ENCODE peak calls at places on chromosome 4, in eight cellular contexts. T is HCT116, M is K562, D is GM23338, U is HL-60, N is SK-N-SH, A is A549, H is HepG2. B is an unnamed sample.
A peak's percentile ranks its signal among the peaks of the same experiment; 100 is the strongest.

GRCh38 chr4:2047031-2047660 is 12.0 kb upstream of the NAT8L start:
- DNase-seq in U (no peak), A (no peak), D (no peak), T (no peak), H (no peak), M (no peak), N (peak; percentile 51), B (no peak)

GRCh38 chr4:83865417-83866150 is 329.7 kb downstream of the GPAT3 start:
- DNase-seq in A (no peak), M (no peak), T (no peak), D (no peak), N (no peak), H (no peak), U (no peak), B (no peak)

GRCh38 chr4:16785800-16786527 is 112.5 kb downstream of the LDB2 start:
- DNase-seq in U (no peak), D (no peak), N (no peak), T (no peak), A (no peak), H (no peak), M (no peak), B (no peak)

GRCh38 chr4:3623106-3623505 is 90.9 kb upstream of the LRPAP1 start:
- DNase-seq in T (no peak), H (no peak), A (no peak), D (no peak), U (no peak), M (no peak), N (no peak), B (no peak)

GRCh38 chr4:48686369-48686768 is 93.7 kb downstream of the FRYL start:
- DNase-seq in T (no peak), A (no peak), H (no peak), D (no peak), U (no peak), N (peak; percentile 23), M (no peak), B (no peak)

GRCh38 chr4:69060651-69061308 is 35.5 kb upstream of the UGT2B7 start:
- DNase-seq in M (no peak), U (no peak), D (peak; percentile 45), H (no peak), N (no peak), A (peak; percentile 41), T (no peak), B (no peak)

GRCh38 chr4:167956676-167957075 is 135.7 kb upstream of the ANXA10 start:
- DNase-seq in T (no peak), A (no peak), H (no peak), M (no peak), U (no peak), D (no peak), N (no peak), B (no peak)

GRCh38 chr4:41991916-41992767 is 1.8 kb downstream of the SLC30A9 start:
- DNase-seq in A (no peak), M (no peak), T (no peak), N (no peak), H (peak; percentile 25), U (no peak), D (no peak), B (no peak)

GRCh38 chr4:182504440-182504839 is 261.2 kb downstream of the TENM3 start:
- DNase-seq in D (no peak), A (no peak), T (no peak), N (no peak), M (no peak), H (no peak), U (no peak), B (no peak)

GRCh38 chr4:181662383-181662782 is 580.8 kb upstream of the TENM3 start:
- DNase-seq in T (no peak), D (no peak), U (no peak), M (no peak), N (no peak), H (no peak), A (no peak), B (no peak)

GRCh38 chr4:133524369-133524768 is 375.3 kb downstream of the PCDH10 start:
- DNase-seq in A (no peak), U (no peak), M (no peak), H (no peak), N (no peak), D (no peak), T (no peak), B (no peak)

GRCh38 chr4:154528866-154529265 is 21.3 kb downstream of the PLRG1 start:
- DNase-seq in N (no peak), D (no peak), M (no peak), H (no peak), A (no peak), T (no peak), U (no peak), B (no peak)

GRCh38 chr4:6196871-6197270 is 3.5 kb downstream of the JAKMIP1 start:
- DNase-seq in T (no peak), U (no peak), D (no peak), H (no peak), A (no peak), M (no peak), N (no peak), B (no peak)

GRCh38 chr4:14180983-14181601 is 553.6 kb upstream of the BOD1L1 start:
- DNase-seq in D (no peak), N (no peak), M (no peak), H (no peak), T (no peak), A (peak; percentile 82), U (no peak), B (peak; percentile 35)

GRCh38 chr4:82500106-82500738 is 61.6 kb downstream of the TMEM150C start:
- DNase-seq in M (no peak), A (no peak), T (no peak), N (no peak), D (no peak), H (no peak), U (no peak), B (no peak)

GRCh38 chr4:26613242-26613641 is 29.4 kb downstream of the TBC1D19 start:
- DNase-seq in N (no peak), T (no peak), A (no peak), D (no peak), U (no peak), H (no peak), M (no peak), B (no peak)

GRCh38 chr4:96603635-96604034 is 763.7 kb downstream of the PDHA2 start:
- DNase-seq in A (no peak), D (no peak), U (no peak), T (no peak), N (peak; percentile 15), H (no peak), M (no peak), B (no peak)

GRCh38 chr4:20313237-20314030 is 61.7 kb downstream of the SLIT2 start:
- DNase-seq in H (peak; percentile 21), T (peak; percentile 24), N (no peak), M (no peak), U (no peak), D (peak; percentile 85), A (peak; percentile 29), B (no peak)

GRCh38 chr4:879730-880079 is 52.4 kb downstream of the GAK start:
- DNase-seq in N (no peak), A (no peak), T (no peak), U (no peak), H (no peak), M (no peak), D (no peak), B (no peak)

GRCh38 chr4:22515145-22515887 is 550 bp downstream of the ADGRA3 start:
- DNase-seq in U (no peak), N (peak; percentile 86), T (no peak), M (peak; percentile 17), A (peak; percentile 74), D (peak; percentile 81), H (peak; percentile 86), B (no peak)

GRCh38 chr4:177441061-177441802 is 1.0 kb downstream of the AGA start:
- DNase-seq in H (peak; percentile 23), N (peak; percentile 22), A (peak; percentile 35), M (peak; percentile 15), T (no peak), U (peak; percentile 52), D (peak; percentile 50), B (peak; percentile 7)

GRCh38 chr4:478373-478772 is 20.6 kb downstream of the ZNF721 start:
- DNase-seq in U (no peak), M (no peak), T (no peak), H (no peak), A (no peak), D (no peak), N (no peak), B (no peak)

GRCh38 chr4:2962614-2963184 is 507 bp downstream of the NOP14 start:
- DNase-seq in H (peak; percentile 12), N (no peak), U (no peak), M (no peak), D (peak; percentile 81), T (peak; percentile 12), A (peak; percentile 52), B (no peak)

GRCh38 chr4:54558889-54559682 is 98.7 kb upstream of the KIT start:
- DNase-seq in N (no peak), M (no peak), U (no peak), H (no peak), D (no peak), A (no peak), T (no peak), B (no peak)

GRCh38 chr4:38531126-38531737 is 132.8 kb upstream of the KLF3 start:
- DNase-seq in U (no peak), N (peak; percentile 7), H (no peak), A (no peak), D (peak; percentile 30), T (no peak), M (no peak), B (no peak)

GRCh38 chr4:135243960-135244561 is 1042.5 kb upstream of the PABPC4L start:
- DNase-seq in T (no peak), M (no peak), D (no peak), U (no peak), A (no peak), N (no peak), H (no peak), B (no peak)
- TF ChIP-seq REST in T (no peak), M (no peak), D (no peak), U (no peak), A (no peak), N (no peak), H (no peak), B (no peak)

GRCh38 chr4:152045781-152046571 is 285.2 kb upstream of the GATB start:
- DNase-seq in D (peak; percentile 96), T (peak; percentile 59), N (no peak), U (no peak), A (peak; percentile 29), H (peak; percentile 4), M (peak; percentile 38), B (no peak)
- TF ChIP-seq REST in D (no peak), T (no peak), N (no peak), U (no peak), A (no peak), H (no peak), M (no peak), B (no peak)

GRCh38 chr4:13142191-13142590 is 341.9 kb downstream of the RAB28 start:
- DNase-seq in T (no peak), U (no peak), M (no peak), D (no peak), H (no peak), A (no peak), N (no peak), B (no peak)

GRCh38 chr4:13143234-13143633 is 340.9 kb downstream of the RAB28 start:
- DNase-seq in T (no peak), A (no peak), N (peak; percentile 44), M (no peak), H (no peak), D (no peak), U (no peak), B (no peak)

GRCh38 chr4:13143704-13144103 is 340.4 kb downstream of the RAB28 start:
- DNase-seq in H (no peak), N (no peak), M (no peak), D (no peak), U (no peak), T (no peak), A (no peak), B (no peak)
- TF ChIP-seq REST in H (no peak), N (no peak), M (no peak), D (no peak), U (no peak), T (no peak), A (no peak), B (no peak)

GRCh38 chr4:84966382-84967291 is at the start of gene WDFY3:
- DNase-seq in D (peak; percentile 92), T (peak; percentile 71), M (peak; percentile 60), N (peak; percentile 88), A (peak; percentile 83), H (peak; percentile 58), U (peak; percentile 66), B (no peak)
- TF ChIP-seq REST in D (no peak), T (no peak), M (no peak), N (no peak), A (no peak), H (no peak), U (no peak), B (no peak)